ENCODE peak calls at places on chromosomes 16 and 17, in five cellular contexts. U is epithelial cell of esophagus, E is brain microvascular endothelial cell, C is cardiac muscle cell, L is bronchial epithelial cell. R is an unnamed sample.

GRCh38 chr17:45200701-45201100 is 21.0 kb upstream of the FMNL1 start:
- DNase-seq in E (no peak), U (peak; percentile 26), L (peak; percentile 10), C (peak; percentile 70), R (peak; percentile 39)

GRCh38 chr17:76155988-76156661 is 15.1 kb upstream of the FOXJ1 start:
- DNase-seq in U (no peak), C (no peak), L (no peak), E (no peak), R (no peak)

GRCh38 chr16:68548947-68549346 is 9.9 kb downstream of the ZFP90 start:
- DNase-seq in E (no peak), U (no peak), L (no peak), C (no peak), R (no peak)

GRCh38 chr16:89720859-89721643 is at the start of the genes VPS9D1 and ZNF276:
- DNase-seq in L (peak; percentile 46), U (peak; percentile 87), E (peak; percentile 61), C (peak; percentile 85), R (peak; percentile 80)

GRCh38 chr16:1261131-1261917 is 5.5 kb downstream of the TPSD1 start:
- DNase-seq in L (no peak), U (peak; percentile 11), C (no peak), E (no peak), R (no peak)

GRCh38 chr16:70465999-70466811 is 11.8 kb downstream of the FCSK start:
- DNase-seq in C (no peak), L (no peak), U (no peak), E (no peak), R (no peak)

GRCh38 chr16:13823501-13823900 is 96.5 kb upstream of the ERCC4 start:
- DNase-seq in C (no peak), L (no peak), U (no peak), E (no peak), R (no peak)

GRCh38 chr16:88077328-88078108 is 126.3 kb downstream of the BANP start:
- DNase-seq in U (no peak), C (no peak), L (no peak), E (no peak), R (no peak)

GRCh38 chr16:30065112-30065942 is at the start of gene ALDOA:
- DNase-seq in U (peak; percentile 100), C (peak; percentile 100), E (peak; percentile 98), L (peak; percentile 96), R (peak; percentile 99)

GRCh38 chr17:81955756-81956544 is 5.0 kb downstream of the NOTUM start:
- DNase-seq in L (no peak), C (no peak), U (no peak), E (no peak), R (no peak)

GRCh38 chr16:73418746-73419145 is 370.8 kb upstream of the ZFHX3 start:
- DNase-seq in L (no peak), U (no peak), C (peak; percentile 2), E (no peak), R (no peak)

GRCh38 chr16:14509675-14510132 is 120.4 kb downstream of the PARN start:
- DNase-seq in L (no peak), C (peak; percentile 67), E (no peak), U (peak; percentile 36), R (peak; percentile 46)

GRCh38 chr17:58513913-58514794 is at the start of gene MTMR4:
- DNase-seq in L (peak; percentile 53), E (peak; percentile 18), C (peak; percentile 82), U (peak; percentile 83), R (peak; percentile 75)

GRCh38 chr17:79761894-79762570 is 15.9 kb upstream of the CBX2 start:
- DNase-seq in E (no peak), C (no peak), U (no peak), L (no peak), R (no peak)

GRCh38 chr17:74561580-74561979 is 5.7 kb downstream of the CD300H start:
- DNase-seq in L (no peak), U (no peak), C (no peak), E (no peak), R (no peak)

GRCh38 chr17:33416131-33416530 is 123.0 kb upstream of the ASIC2 start:
- DNase-seq in L (no peak), E (no peak), U (no peak), C (no peak), R (no peak)

DNA sequence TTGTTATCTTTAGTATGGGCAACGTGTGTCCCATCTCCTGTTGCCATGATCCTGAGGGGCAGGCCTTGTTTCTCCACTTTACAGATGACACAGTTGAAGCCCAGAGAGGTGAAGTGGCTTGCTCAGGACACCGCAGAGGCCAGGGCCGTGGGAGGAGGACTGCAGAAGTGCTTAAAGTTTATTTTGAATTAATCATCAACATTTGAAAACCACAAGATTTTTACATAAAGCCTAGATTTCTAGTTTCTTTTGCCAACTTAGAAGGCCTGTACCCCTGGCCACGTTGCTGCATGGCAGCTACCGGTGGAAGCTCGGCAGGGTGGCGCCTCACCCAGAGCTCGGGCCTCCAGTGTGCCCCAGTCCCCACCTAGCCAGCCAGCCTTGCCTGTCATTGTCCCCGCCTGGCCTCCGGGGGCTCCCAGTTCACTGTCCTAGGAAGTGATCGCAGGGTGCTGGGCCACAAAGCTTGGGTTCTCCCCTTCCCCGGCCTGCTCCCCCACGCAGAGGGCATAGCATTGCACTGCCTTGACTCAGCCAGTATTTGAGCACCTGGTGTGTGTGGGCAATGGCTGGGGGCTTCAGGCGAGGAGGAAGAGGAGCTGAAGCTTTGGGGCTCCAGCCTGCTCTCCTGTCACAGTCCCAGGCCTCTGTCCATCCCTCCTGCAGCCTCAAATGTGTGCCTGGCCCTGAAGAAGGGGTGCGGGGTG is 14.8 kb upstream of the ADCY7 start:
- DNase-seq in U (peak; percentile 54), E (peak; percentile 92), L (peak; percentile 53), C (peak; percentile 85), R (peak; percentile 85)
- H3K4me3 ChIP-seq in U (no peak overlapping the region), E (no peak overlapping the region), L (no peak overlapping the region), C (no peak overlapping the region), R (no peak overlapping the region)

DNA sequence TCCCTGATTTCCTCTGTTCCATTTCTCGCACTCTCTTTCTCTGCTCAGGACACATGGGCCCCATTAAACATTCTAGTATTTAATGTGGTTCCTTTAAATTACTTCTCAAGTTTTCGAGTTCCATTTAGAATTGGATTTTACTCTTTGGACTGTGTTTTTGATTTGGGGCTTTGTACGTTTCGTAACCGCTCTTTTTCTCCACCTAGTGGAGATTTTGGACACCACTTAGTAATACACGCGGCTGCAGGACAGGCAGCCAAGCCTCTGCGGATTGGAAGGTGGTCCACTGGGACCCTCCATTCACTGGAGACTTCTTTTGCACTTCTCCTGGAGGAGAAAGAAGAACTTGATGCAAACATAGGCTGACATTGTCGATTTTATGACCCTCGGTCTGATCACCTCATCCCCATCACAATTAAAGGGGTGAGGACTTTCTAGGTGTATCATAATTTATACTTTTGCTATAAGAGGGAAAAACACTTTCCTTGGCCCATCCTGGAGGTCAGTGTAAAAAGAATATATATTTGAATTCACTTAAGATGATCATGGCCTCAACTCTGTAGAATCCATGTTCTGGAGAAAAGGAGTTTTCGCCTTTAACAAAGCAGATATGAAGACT is 85.8 kb downstream of the NOG start:
- DNase-seq in C (peak; percentile 47), L (peak; percentile 44), U (peak; percentile 47), E (no peak), R (peak; percentile 53)
- TF ChIP-seq CTCF in C (peak; percentile 68), L (peak; percentile 63), U (peak; percentile 61), E (peak; percentile 76), R (peak; percentile 69)

DNA sequence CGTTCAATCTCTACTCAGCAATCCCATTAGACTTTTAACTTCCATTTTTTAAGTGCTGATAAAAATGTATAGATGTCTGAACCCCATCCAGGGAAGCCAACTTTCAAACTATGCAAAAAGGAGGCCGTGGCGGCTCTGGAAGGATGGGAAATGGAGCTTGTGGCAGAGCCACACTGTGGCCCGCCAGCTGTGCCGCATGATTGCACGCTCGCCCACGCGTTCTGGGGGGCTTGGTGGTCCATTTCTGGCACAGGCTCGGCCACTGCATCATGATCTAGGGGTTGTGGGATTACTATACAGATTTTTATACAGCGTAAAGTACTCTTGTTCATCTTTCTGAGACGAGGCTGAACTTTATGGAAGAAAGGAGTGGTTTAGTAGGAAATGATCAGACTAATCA is 57.6 kb downstream of the FOXL1 start:
- DNase-seq in U (no peak), E (no peak), L (no peak), C (no peak), R (no peak)
- H3K4me3 ChIP-seq in U (no peak overlapping the region), E (no peak overlapping the region), L (no peak overlapping the region), C (no peak overlapping the region), R (no peak overlapping the region)

GRCh38 chr17:14297161-14297851 is 3.6 kb upstream of the HS3ST3B1 start:
- DNase-seq in U (peak; percentile 13), L (no peak), E (no peak), C (peak; percentile 84), R (peak; percentile 71)
- TF ChIP-seq CTCF in U (no peak), L (peak; percentile 39), E (peak; percentile 20), C (peak; percentile 54), R (peak; percentile 34)